ENCODE peak calls at places on chromosomes 7 and 10, in six cellular contexts. B is A549, O is ovary, V is HCT116, D is pancreas, I is mesendoderm. E is an unnamed sample.

GRCh38 chr7:54985405-54986360 is 33.1 kb upstream of the EGFR start:
- DNase-seq in B (peak), O (no peak), V (peak), D (no peak), I (no peak), E (peak)

GRCh38 chr7:104231054-104232046 is 23.5 kb upstream of the ORC5 start:
- DNase-seq in B (peak), O (peak), V (peak), D (peak), I (peak), E (peak)

GRCh38 chr7:65951837-65952578 is 30.0 kb downstream of the GUSB start:
- DNase-seq in B (peak), O (no peak), V (no peak), D (no peak), I (no peak), E (peak)

GRCh38 chr7:157476201-157476600 is 139.4 kb downstream of the DNAJB6 start:
- DNase-seq in B (no peak), O (no peak), V (no peak), D (peak), I (no peak), E (no peak)

GRCh38 chr10:128278362-128278761 is 152.1 kb upstream of the MKI67 start:
- DNase-seq in B (no peak), O (no peak), V (no peak), D (no peak), I (no peak), E (no peak)

GRCh38 chr7:18337425-18337824 is 158.1 kb upstream of the HDAC9 start:
- DNase-seq in B (no peak), O (no peak), V (no peak), D (no peak), I (no peak), E (no peak)

GRCh38 chr7:29900745-29901144 is 88.9 kb downstream of the SCRN1 start:
- DNase-seq in B (no peak), O (no peak), V (no peak), D (no peak), I (no peak), E (no peak)

GRCh38 chr7:41889472-41889871 is 186.6 kb upstream of the INHBA start:
- DNase-seq in B (no peak), O (no peak), V (no peak), D (no peak), I (no peak), E (no peak)

GRCh38 chr7:66557214-66558200 is 71.2 kb upstream of the KCTD7 start:
- DNase-seq in B (peak), O (peak), V (no peak), D (peak), I (peak), E (peak)

GRCh38 chr7:94888542-94888941 is 18.9 kb upstream of the PPP1R9A start:
- DNase-seq in B (peak), O (no peak), V (peak), D (no peak), I (peak), E (peak)

GRCh38 chr10:99926925-99927718 is 82.6 kb downstream of the DNMBP start:
- DNase-seq in B (peak), O (peak), V (no peak), D (no peak), I (peak), E (peak)

GRCh38 chr7:131483586-131483985 is 72.8 kb downstream of the PODXL start:
- DNase-seq in B (no peak), O (no peak), V (no peak), D (no peak), I (no peak), E (no peak)

GRCh38 chr7:50182734-50183133 is 89.7 kb upstream of the ZPBP start:
- DNase-seq in B (no peak), O (no peak), V (no peak), D (no peak), I (peak), E (no peak)

GRCh38 chr7:52639981-52640380 is 395.5 kb upstream of the POM121L12 start:
- DNase-seq in B (no peak), O (no peak), V (no peak), D (no peak), I (peak), E (peak)

GRCh38 chr10:130787821-130788220 is 523.7 kb downstream of the TCERG1L start:
- DNase-seq in B (no peak), O (no peak), V (no peak), D (no peak), I (no peak), E (no peak)

GRCh38 chr7:142908921-142909870 is 23.7 kb upstream of the TRPV6 start:
- DNase-seq in B (peak), O (no peak), V (peak), D (no peak), I (peak), E (no peak)

GRCh38 chr7:28890137-28890536 is 68.0 kb downstream of the TRIL start:
- DNase-seq in B (no peak), O (no peak), V (no peak), D (no peak), I (peak), E (peak)

GRCh38 chr10:21526184-21526951 is 886 bp upstream of the SKIDA1 start:
- DNase-seq in B (peak), O (peak), V (no peak), D (peak), I (peak), E (peak)

DNA sequence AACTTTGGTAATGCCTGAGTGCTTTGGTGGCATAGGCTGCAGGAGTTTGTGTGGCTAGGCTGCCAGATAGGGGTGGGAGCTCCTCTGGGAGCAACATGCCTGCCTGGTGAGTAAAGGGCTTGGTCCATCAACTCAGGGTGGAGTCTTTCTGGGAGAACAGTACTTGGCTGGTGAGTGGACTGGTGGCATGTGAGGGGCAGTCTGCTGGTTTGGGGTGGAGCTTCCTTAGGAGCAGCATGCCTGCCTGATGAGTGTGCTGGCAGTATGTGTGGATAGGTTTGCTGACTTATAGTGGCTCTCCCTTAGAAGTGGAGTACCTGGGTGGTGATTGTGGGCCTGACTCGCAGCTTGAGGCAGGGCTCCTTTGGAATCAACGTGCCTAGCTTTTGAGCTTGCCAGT is 34.9 kb upstream of the SRI start:
- DNase-seq in B (peak), O (no peak), V (peak), D (no peak), I (no peak), E (peak)
- H3K4me3 ChIP-seq in B (no peak), O (no peak), V (no peak), D (no peak), I (no peak), E (no peak)

DNA sequence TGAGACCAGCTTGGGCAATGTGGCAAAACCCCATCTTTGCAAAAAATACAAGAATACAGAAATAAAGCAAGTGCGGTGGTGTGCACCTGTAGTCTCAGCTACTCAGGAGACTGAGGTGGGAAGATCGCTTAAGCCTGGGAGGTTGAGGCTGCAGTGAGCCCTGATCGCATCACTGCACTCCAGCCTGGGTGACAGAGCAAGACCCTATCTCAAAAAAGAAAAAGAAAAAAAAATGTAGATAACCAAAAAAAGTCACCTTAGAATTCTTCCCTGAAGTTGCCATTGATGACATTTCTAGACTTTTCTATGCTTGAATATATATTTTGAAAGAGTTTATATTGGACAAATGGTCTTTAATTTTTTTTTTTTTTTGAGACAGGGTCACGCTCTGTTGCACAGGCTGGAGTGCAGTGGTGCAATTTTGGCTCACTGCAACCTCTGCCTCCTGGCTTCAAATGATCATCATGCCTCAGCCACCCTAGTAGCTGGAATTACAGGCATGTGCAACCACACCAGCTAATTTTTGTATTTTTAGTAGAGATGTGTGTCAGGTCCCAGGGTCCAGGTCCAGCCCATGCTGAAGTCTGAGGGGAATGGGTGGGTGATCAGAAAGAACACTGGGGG is 35.1 kb upstream of the MTPAP start:
- DNase-seq in B (no peak), O (no peak), V (no peak), D (no peak), I (no peak), E (no peak)
- H3K4me3 ChIP-seq in B (no peak), O (no peak), V (no peak), D (no peak), I (no peak), E (no peak)

GRCh38 chr10:51260376-51260775 is 186.1 kb downstream of the PRKG1 start:
- DNase-seq in B (no peak), O (no peak), V (no peak), D (no peak), I (no peak), E (no peak)
- H3K4me3 ChIP-seq in B (no peak), O (no peak), V (no peak), D (no peak), I (no peak), E (no peak)

GRCh38 chr7:72336382-72336886 is 75.7 kb downstream of the CALN1 start:
- DNase-seq in B (no peak), O (no peak), V (no peak), D (peak), I (peak), E (no peak)
- H3K4me3 ChIP-seq in B (no peak), O (no peak), V (no peak), D (peak), I (peak), E (no peak)

DNA sequence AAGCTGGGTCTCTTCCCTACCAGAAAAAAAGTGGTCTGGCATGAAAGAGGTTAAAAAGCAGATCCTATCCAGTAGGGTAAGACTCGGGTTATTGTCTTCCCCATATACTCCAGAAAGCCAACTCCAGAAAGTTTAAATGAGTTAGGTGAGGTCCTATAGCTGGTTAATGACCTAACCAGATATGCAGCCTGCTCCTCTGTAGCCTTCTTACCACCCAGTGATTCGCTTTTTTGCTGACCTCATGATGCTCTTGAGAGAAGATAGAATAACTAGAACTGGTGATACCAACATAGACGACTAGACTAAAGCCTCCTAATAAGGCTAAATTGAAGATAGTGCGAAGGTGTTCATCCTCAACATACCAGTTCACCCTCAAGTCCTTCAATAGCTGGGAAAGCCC is 675 bp upstream of the GIMAP1 start:
- DNase-seq in B (no peak), O (no peak), V (no peak), D (no peak), I (no peak), E (no peak)
- H3K4me3 ChIP-seq in B (no peak), O (no peak), V (no peak), D (no peak), I (no peak), E (no peak)

GRCh38 chr7:121071662-121072061 is 83.2 kb downstream of the CPED1 start:
- DNase-seq in B (no peak), O (no peak), V (no peak), D (no peak), I (no peak), E (no peak)

GRCh38 chr7:121071132-121071531 is 82.6 kb downstream of the CPED1 start:
- DNase-seq in B (no peak), O (no peak), V (no peak), D (no peak), I (no peak), E (no peak)

GRCh38 chr7:121073463-121074099 is 85.1 kb downstream of the CPED1 start:
- DNase-seq in B (no peak), O (no peak), V (no peak), D (no peak), I (no peak), E (no peak)

GRCh38 chr7:121072826-121073225 is 84.3 kb downstream of the CPED1 start:
- DNase-seq in B (no peak), O (no peak), V (no peak), D (no peak), I (no peak), E (no peak)

DNA sequence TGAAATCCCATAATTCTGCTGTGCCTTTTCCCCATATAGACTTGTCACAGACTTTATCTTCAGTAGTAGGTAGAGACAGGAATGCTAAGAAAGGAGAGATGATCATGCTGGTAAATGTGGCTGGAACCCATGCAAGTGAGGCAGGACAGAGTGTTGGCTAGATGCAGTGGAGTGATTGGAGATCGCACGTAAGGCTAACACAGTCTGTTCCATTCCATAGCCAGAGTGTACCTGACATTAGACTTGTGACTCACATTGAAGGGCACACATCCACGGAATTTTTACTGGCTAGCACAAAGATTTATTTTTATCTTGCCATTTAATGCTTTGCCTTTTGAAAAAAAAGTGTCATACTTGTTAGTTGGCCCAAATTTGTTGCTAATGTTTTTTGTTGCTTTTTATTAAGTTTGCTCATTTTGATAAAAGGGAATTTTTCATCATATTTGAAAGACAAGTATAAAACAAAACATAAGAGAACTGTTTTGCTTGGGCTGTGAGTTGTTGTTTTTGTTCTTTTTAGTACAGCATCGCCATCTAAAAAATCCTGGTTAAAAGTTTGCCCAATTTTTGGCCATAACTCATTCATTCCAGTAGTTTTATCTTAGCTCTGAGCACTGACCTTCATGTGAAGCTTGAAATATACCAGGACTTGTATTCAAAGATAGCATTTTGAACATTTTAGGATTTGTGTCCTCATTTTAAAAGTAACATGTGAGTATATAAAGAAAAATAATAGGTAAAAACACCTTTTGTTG is 81.0 kb downstream of the CPED1 start:
- DNase-seq in B (no peak), O (no peak), V (no peak), D (no peak), I (no peak), E (no peak)
- H3K4me3 ChIP-seq in B (no peak), O (no peak), V (no peak), D (no peak), I (no peak), E (no peak)

GRCh38 chr10:119541046-119541445 is 1.5 kb downstream of the RGS10 start:
- DNase-seq in B (no peak), O (no peak), V (no peak), D (no peak), I (no peak), E (peak)
- H3K4me3 ChIP-seq in B (no peak), O (no peak), V (peak), D (no peak), I (no peak), E (peak)

GRCh38 chr10:102773320-102773719 is 29.6 kb downstream of the WBP1L start:
- DNase-seq in B (no peak), O (no peak), V (no peak), D (no peak), I (no peak), E (no peak)

GRCh38 chr10:102773986-102774385 is 30.2 kb downstream of the WBP1L start:
- DNase-seq in B (no peak), O (peak), V (no peak), D (no peak), I (no peak), E (no peak)

GRCh38 chr10:102775973-102776669 is 32.4 kb downstream of the WBP1L start:
- DNase-seq in B (no peak), O (peak), V (no peak), D (peak), I (peak), E (peak)

GRCh38 chr10:102776779-102777417 is 33.1 kb downstream of the WBP1L start:
- DNase-seq in B (peak), O (peak), V (no peak), D (no peak), I (peak), E (peak)

DNA sequence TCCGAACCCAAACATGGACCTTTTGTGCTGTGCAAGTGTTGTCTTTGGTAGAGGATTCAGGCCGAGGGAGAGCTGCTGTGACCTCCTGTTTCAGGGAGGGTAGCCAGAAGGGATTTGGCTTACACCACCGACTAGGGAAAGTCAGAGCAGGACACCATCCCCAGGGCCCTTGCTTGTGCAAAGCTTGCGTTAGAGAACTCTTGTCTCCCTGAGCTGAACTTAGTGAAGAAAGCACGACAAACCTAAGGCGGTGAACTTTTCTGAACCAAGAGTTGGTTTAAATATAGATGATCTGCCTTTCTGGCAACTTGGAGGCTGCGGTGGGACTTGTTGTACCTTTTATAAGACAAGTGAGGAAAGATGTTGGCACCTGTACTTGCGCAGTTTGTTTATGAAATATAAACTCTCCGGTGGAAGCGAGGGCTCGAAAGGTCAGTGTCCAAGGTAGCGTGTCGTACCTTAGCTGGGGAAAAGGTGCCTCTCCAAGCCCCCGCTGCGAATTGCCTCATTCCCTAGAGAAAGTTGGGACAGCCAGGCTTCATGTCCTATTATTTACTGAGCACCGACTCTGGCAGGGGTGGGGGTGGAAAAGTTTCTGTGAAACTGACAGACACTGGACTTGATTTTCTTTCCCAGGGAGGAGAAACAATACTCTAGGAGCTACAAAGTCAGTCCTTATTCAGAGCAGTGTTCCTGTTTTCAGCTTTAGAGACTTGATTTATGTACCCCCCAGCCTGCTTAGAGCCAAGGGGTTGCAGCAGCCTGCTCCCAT is 31.6 kb downstream of the WBP1L start:
- DNase-seq in B (no peak), O (peak), V (no peak), D (no peak), I (no peak), E (no peak)
- H3K4me3 ChIP-seq in B (no peak), O (peak), V (no peak), D (no peak), I (no peak), E (no peak)